ENCODE peak calls at places on chromosomes 6 and 20, in four cellular contexts. U is K562, L is HepG2, X is GM12878. S is an unnamed sample.

GRCh38 chr6:33073431-33073871 is at the start of gene HLA-DPA1:
- DNase-seq in X (peak), U (peak), L (no peak), S (peak)

GRCh38 chr6:126891158-126891557 is 227.3 kb upstream of the RSPO3 start:
- DNase-seq in U (no peak), L (no peak), X (no peak), S (no peak)

GRCh38 chr6:38080889-38081288 is 261.4 kb downstream of the ZFAND3 start:
- DNase-seq in U (no peak), L (peak), X (no peak), S (no peak)

GRCh38 chr6:30890646-30891449 is 6.5 kb downstream of the DDR1 start:
- DNase-seq in L (no peak), X (no peak), U (peak), S (no peak)

GRCh38 chr20:2006452-2007381 is 12.9 kb upstream of the PDYN start:
- DNase-seq in L (peak), X (no peak), U (peak), S (peak)

GRCh38 chr6:56837322-56837894 is 117.5 kb upstream of the BEND6 start:
- DNase-seq in U (no peak), L (no peak), X (no peak), S (no peak)

GRCh38 chr6:147287869-147288271 is 83.7 kb downstream of the STXBP5 start:
- DNase-seq in X (no peak), L (no peak), U (no peak), S (no peak)

GRCh38 chr6:145815351-145815772 is 767 bp upstream of the FBXO30 start:
- DNase-seq in U (peak), L (no peak), X (no peak), S (peak)

GRCh38 chr6:80489911-80490635 is 383.6 kb downstream of the BCKDHB start:
- DNase-seq in X (no peak), U (no peak), L (no peak), S (no peak)

GRCh38 chr6:11207199-11207968 is 25.1 kb downstream of the NEDD9 start:
- DNase-seq in X (no peak), L (peak), U (no peak), S (no peak)

GRCh38 chr6:71082033-71082620 is 125.3 kb upstream of the B3GAT2 start:
- DNase-seq in L (no peak), X (no peak), U (no peak), S (no peak)

GRCh38 chr6:71080793-71081192 is 123.9 kb upstream of the B3GAT2 start:
- DNase-seq in L (no peak), U (no peak), X (no peak), S (no peak)

GRCh38 chr6:71077655-71078054 is 120.8 kb upstream of the B3GAT2 start:
- DNase-seq in L (no peak), X (no peak), U (no peak), S (no peak)

GRCh38 chr6:71080151-71080550 is 123.3 kb upstream of the B3GAT2 start:
- DNase-seq in U (no peak), L (no peak), X (no peak), S (no peak)

GRCh38 chr6:71079707-71080106 is 122.8 kb upstream of the B3GAT2 start:
- DNase-seq in L (no peak), U (no peak), X (no peak), S (no peak)
- TF ChIP-seq FOXK2 in L (no peak), U (no peak), X (no peak), S (no peak)

GRCh38 chr6:98946877-98947410 is 802 bp downstream of the FBXL4 start:
- DNase-seq in L (no peak), U (peak), X (no peak), S (peak)
- TF ChIP-seq FOXK2 in L (no peak), U (no peak), X (no peak), S (no peak)

GRCh38 chr6:69827491-69827890 is 30.7 kb upstream of the LMBRD1 start:
- DNase-seq in L (no peak), X (no peak), U (no peak), S (no peak)
- TF ChIP-seq FOXK2 in L (no peak), X (no peak), U (no peak), S (no peak)

GRCh38 chr20:41347523-41348429 is 7.2 kb downstream of the LPIN3 start:
- DNase-seq in X (no peak), U (no peak), L (no peak), S (no peak)

GRCh38 chr20:41345729-41346067 is 5.1 kb downstream of the LPIN3 start:
- DNase-seq in U (no peak), L (no peak), X (no peak), S (no peak)

GRCh38 chr20:41342474-41343464 is 2.1 kb downstream of the LPIN3 start:
- DNase-seq in U (no peak), X (no peak), L (no peak), S (no peak)

GRCh38 chr20:41344938-41345728 is 4.5 kb downstream of the LPIN3 start:
- DNase-seq in X (no peak), L (no peak), U (no peak), S (no peak)

GRCh38 chr20:41344477-41344876 is 3.9 kb downstream of the LPIN3 start:
- DNase-seq in L (no peak), X (no peak), U (no peak), S (no peak)
- TF ChIP-seq FOXK2 in L (no peak), X (no peak), U (no peak), S (no peak)

GRCh38 chr20:37543828-37544227 is 16.2 kb upstream of the BLCAP start:
- DNase-seq in X (no peak), U (no peak), L (peak), S (peak)
- TF ChIP-seq FOXK2 in X (no peak), U (no peak), L (no peak), S (no peak)

GRCh38 chr6:61210549-61210948 is 1075.5 kb downstream of the KHDRBS2 start:
- DNase-seq in U (no peak), X (no peak), L (no peak), S (no peak)
- TF ChIP-seq FOXK2 in U (no peak), X (no peak), L (no peak), S (no peak)

GRCh38 chr20:4104045-4104444 is 88.7 kb upstream of the RNF24 start:
- DNase-seq in L (no peak), U (no peak), X (no peak), S (no peak)

GRCh38 chr20:4100679-4101078 is 85.3 kb upstream of the RNF24 start:
- DNase-seq in X (no peak), L (no peak), U (no peak), S (no peak)

GRCh38 chr20:4101271-4101670 is 85.9 kb upstream of the RNF24 start:
- DNase-seq in X (no peak), U (no peak), L (no peak), S (no peak)

GRCh38 chr20:4101910-4102309 is 86.6 kb upstream of the RNF24 start:
- DNase-seq in L (no peak), X (no peak), U (no peak), S (no peak)

GRCh38 chr20:4102381-4102780 is 87.0 kb upstream of the RNF24 start:
- DNase-seq in L (no peak), X (no peak), U (no peak), S (no peak)
- TF ChIP-seq FOXK2 in L (no peak), X (no peak), U (no peak), S (no peak)

DNA sequence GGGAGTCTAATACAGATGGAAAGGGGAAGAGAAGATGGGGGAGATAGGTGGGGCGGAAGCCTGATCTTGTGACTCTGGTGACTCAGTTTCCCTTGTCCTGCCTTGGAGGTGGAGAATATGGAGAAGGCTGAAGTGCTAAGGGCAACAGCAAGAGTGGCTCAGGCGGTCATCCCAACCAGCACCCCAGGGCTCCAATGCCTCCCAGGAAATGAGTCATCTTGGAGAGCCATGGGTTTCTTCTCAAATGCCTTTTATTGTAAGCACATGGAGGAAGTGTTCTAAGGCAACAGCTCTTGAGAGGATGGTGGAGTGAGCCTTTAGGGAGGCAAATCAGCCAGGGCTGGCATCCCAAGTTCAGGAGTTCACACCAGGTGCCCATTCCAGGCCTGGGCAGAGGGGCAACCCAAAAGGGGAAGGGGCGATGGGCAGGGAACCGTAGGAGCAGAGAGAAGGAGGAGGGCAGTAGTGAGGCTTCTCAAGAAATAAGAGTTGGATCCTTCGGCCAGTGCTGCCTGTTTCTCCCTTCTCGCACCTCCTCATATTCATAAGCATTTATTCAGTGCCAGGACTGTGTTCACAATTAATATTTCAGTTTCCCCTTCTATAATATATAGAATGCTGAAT is 13.1 kb upstream of the AHCY start:
- DNase-seq in U (peak), L (no peak), X (no peak), S (no peak)
- TF ChIP-seq FOXK2 in U (no peak), L (no peak), X (no peak), S (no peak)

GRCh38 chr6:14518515-14519217 is 401.1 kb downstream of the CD83 start:
- DNase-seq in U (no peak), X (no peak), L (no peak), S (no peak)
- TF ChIP-seq FOXK2 in U (no peak), X (no peak), L (no peak), S (no peak)

S was measured in HEK293T.